ENCODE peak calls at places on chromosomes 5 and 9, in seven cellular contexts. N, Q, E, F, D, H and C are unnamed samples.

GRCh38 chr5:116002116-116002906 is 30.0 kb upstream of the ARL14EPL start:
- DNase-seq in N (peak), Q (no peak), E (no peak), F (no peak), D (no peak), H (no peak), C (no peak)

GRCh38 chr9:109022909-109023308 is 9.6 kb upstream of the CTNNAL1 start:
- DNase-seq in N (peak), Q (no peak), E (no peak), F (no peak), D (no peak), H (no peak), C (no peak)

GRCh38 chr9:76576344-76576743 is 117.4 kb downstream of the GCNT1 start:
- DNase-seq in N (peak), Q (no peak), E (no peak), F (no peak), D (peak), H (no peak), C (peak)

GRCh38 chr5:173920866-173921265 is 32.7 kb downstream of the CPEB4 start:
- DNase-seq in N (no peak), Q (no peak), E (no peak), F (no peak), D (no peak), H (no peak), C (no peak)

GRCh38 chr9:126347911-126348760 is 21.5 kb downstream of the MVB12B start:
- DNase-seq in N (no peak), Q (peak), E (peak), F (no peak), D (peak), H (no peak), C (no peak)

GRCh38 chr5:111945535-111945934 is 188.5 kb upstream of the NREP start:
- DNase-seq in N (no peak), Q (no peak), E (no peak), F (no peak), D (no peak), H (no peak), C (no peak)

GRCh38 chr5:151345808-151346478 is 1.4 kb downstream of the SLC36A2 start:
- DNase-seq in N (peak), Q (no peak), E (no peak), F (no peak), D (no peak), H (no peak), C (no peak)

GRCh38 chr5:149962040-149962439 is 1.5 kb downstream of the SLC26A2 start:
- DNase-seq in N (peak), Q (no peak), E (no peak), F (no peak), D (peak), H (no peak), C (no peak)

GRCh38 chr9:132351404-132352050 is 3.3 kb downstream of the SETX start:
- DNase-seq in N (peak), Q (no peak), E (no peak), F (no peak), D (peak), H (no peak), C (no peak)

GRCh38 chr9:115114541-115114940 is 3.4 kb downstream of the TNC start:
- DNase-seq in N (no peak), Q (no peak), E (no peak), F (no peak), D (no peak), H (no peak), C (no peak)

GRCh38 chr9:113711251-113711650 is 164.9 kb upstream of the ZNF618 start:
- DNase-seq in N (no peak), Q (no peak), E (no peak), F (no peak), D (no peak), H (no peak), C (no peak)

GRCh38 chr9:92147854-92148184 is 32.6 kb upstream of the SPTLC1 start:
- DNase-seq in N (no peak), Q (no peak), E (no peak), F (no peak), D (no peak), H (no peak), C (no peak)